ENCODE peak calls at places on chromosomes 4 and X, in seven cellular contexts. G, Q, P, B, A, K and H are unnamed samples.
A peak's percentile ranks its signal among the peaks of the same experiment; 100 is the strongest.

GRCh38 chrX:43349363-43349762 is 306.7 kb upstream of the MAOA start:
- DNase-seq in G (peak; percentile 17), Q (peak; percentile 3), P (peak; percentile 7), B (peak; percentile 11), A (peak; percentile 81), K (peak; percentile 55), H (peak; percentile 28)

GRCh38 chr4:12844111-12844510 is 640.0 kb downstream of the RAB28 start:
- DNase-seq in G (no peak), Q (no peak), P (no peak), B (no peak), A (no peak), K (no peak), H (no peak)

GRCh38 chrX:46979340-46979739 is 67.1 kb downstream of the JADE3 start:
- DNase-seq in G (no peak), Q (no peak), P (peak; percentile 43), B (peak; percentile 26), A (no peak), K (peak; percentile 71), H (peak; percentile 23)

GRCh38 chrX:154029439-154029838 is 9.7 kb upstream of the IRAK1 start:
- DNase-seq in G (no peak), Q (no peak), P (no peak), B (no peak), A (no peak), K (no peak), H (no peak)

GRCh38 chr4:24470681-24471622 is 113.4 kb downstream of the DHX15 start:
- DNase-seq in G (peak; percentile 71), Q (no peak), P (peak; percentile 25), B (peak; percentile 45), A (peak; percentile 41), K (peak; percentile 7), H (no peak)

GRCh38 chrX:12975670-12975965 is 708 bp downstream of the TMSB4X start:
- DNase-seq in G (no peak), Q (no peak), P (no peak), B (no peak), A (no peak), K (peak; percentile 23), H (no peak)

GRCh38 chr4:8410641-8411271 is 29.8 kb downstream of the ACOX3 start:
- DNase-seq in G (peak; percentile 43), Q (no peak), P (peak; percentile 87), B (peak; percentile 83), A (peak; percentile 95), K (peak; percentile 88), H (peak; percentile 73)

GRCh38 chrX:17529349-17529748 is 154.3 kb downstream of the NHS start:
- DNase-seq in G (no peak), Q (no peak), P (no peak), B (peak; percentile 20), A (no peak), K (no peak), H (no peak)

GRCh38 chr4:85209161-85209560 is 242.7 kb upstream of the WDFY3 start:
- DNase-seq in G (no peak), Q (no peak), P (peak; percentile 86), B (no peak), A (no peak), K (peak; percentile 65), H (peak; percentile 38)

GRCh38 chr4:14309429-14309828 is 681.9 kb upstream of the BOD1L1 start:
- DNase-seq in G (no peak), Q (no peak), P (peak; percentile 44), B (no peak), A (no peak), K (no peak), H (no peak)

GRCh38 chr4:15150636-15151432 is 148.6 kb downstream of the CPEB2 start:
- DNase-seq in G (no peak), Q (no peak), P (no peak), B (no peak), A (no peak), K (no peak), H (no peak)

GRCh38 chr4:100118213-100118612 is 72.1 kb downstream of the DDIT4L start:
- DNase-seq in G (no peak), Q (no peak), P (peak; percentile 27), B (no peak), A (no peak), K (no peak), H (peak; percentile 33)

GRCh38 chrX:113369056-113369455 is 528.4 kb upstream of the AMOT start:
- DNase-seq in G (no peak), Q (no peak), P (no peak), B (no peak), A (no peak), K (no peak), H (no peak)

GRCh38 chr4:154491731-154492249 is at the start of gene DCHS2:
- DNase-seq in G (peak; percentile 83), Q (no peak), P (no peak), B (no peak), A (peak; percentile 17), K (peak; percentile 5), H (no peak)

GRCh38 chrX:48938721-48939416 is 18.5 kb downstream of the OTUD5 start:
- DNase-seq in G (no peak), Q (peak; percentile 52), P (no peak), B (no peak), A (no peak), K (no peak), H (no peak)

GRCh38 chr4:152784490-152785195 is 4.9 kb downstream of the ARFIP1 start:
- DNase-seq in G (peak; percentile 5), Q (no peak), P (no peak), B (peak; percentile 53), A (peak; percentile 24), K (peak; percentile 14), H (peak; percentile 51)

GRCh38 chr4:188030401-188030800 is 34.8 kb downstream of the ZFP42 start:
- DNase-seq in G (no peak), Q (no peak), P (peak; percentile 4), B (no peak), A (no peak), K (no peak), H (peak; percentile 21)

GRCh38 chrX:142001934-142002333 is 98.2 kb downstream of the MAGEC1 start:
- DNase-seq in G (no peak), Q (no peak), P (no peak), B (no peak), A (no peak), K (peak; percentile 43), H (no peak)

GRCh38 chr4:115781528-115782146 is 668.2 kb upstream of the NDST4 start:
- DNase-seq in G (no peak), Q (no peak), P (no peak), B (no peak), A (no peak), K (no peak), H (no peak)

GRCh38 chr4:54677853-54678650 is 20.3 kb downstream of the KIT start:
- DNase-seq in G (no peak), Q (no peak), P (no peak), B (no peak), A (no peak), K (no peak), H (no peak)

GRCh38 chr4:57044279-57044678 is 65.6 kb downstream of the POLR2B start:
- DNase-seq in G (no peak), Q (no peak), P (peak; percentile 73), B (no peak), A (no peak), K (no peak), H (no peak)

GRCh38 chr4:17376205-17376604 is 135.7 kb downstream of the QDPR start:
- DNase-seq in G (no peak), Q (no peak), P (no peak), B (no peak), A (no peak), K (no peak), H (no peak)

GRCh38 chr4:87278335-87278794 is 44.3 kb downstream of the HSD17B13 start:
- DNase-seq in G (peak; percentile 3), Q (no peak), P (no peak), B (no peak), A (no peak), K (no peak), H (no peak)

GRCh38 chr4:24922416-24922815 is 9.6 kb upstream of the CCDC149 start:
- DNase-seq in G (no peak), Q (no peak), P (no peak), B (peak; percentile 39), A (no peak), K (no peak), H (no peak)

GRCh38 chr4:19930742-19931141 is 321.0 kb upstream of the SLIT2 start:
- DNase-seq in G (no peak), Q (no peak), P (no peak), B (no peak), A (no peak), K (no peak), H (no peak)

GRCh38 chrX:68978211-68978780 is 149.5 kb downstream of the EFNB1 start:
- DNase-seq in G (no peak), Q (no peak), P (no peak), B (no peak), A (peak; percentile 56), K (no peak), H (no peak)

GRCh38 chr4:139943277-139943676 is 210.7 kb downstream of the MAML3 start:
- DNase-seq in G (no peak), Q (no peak), P (no peak), B (no peak), A (peak; percentile 48), K (no peak), H (no peak)

GRCh38 chr4:39614487-39615162 is 24.0 kb downstream of the SMIM14 start:
- DNase-seq in G (no peak), Q (no peak), P (no peak), B (peak; percentile 29), A (no peak), K (peak; percentile 69), H (no peak)

GRCh38 chr4:148444296-148445070 is 2.3 kb upstream of the NR3C2 start:
- DNase-seq in G (peak; percentile 67), Q (peak; percentile 7), P (no peak), B (no peak), A (peak; percentile 47), K (peak; percentile 22), H (no peak)